ENCODE peak calls at places on chromosomes 7 and 10, in four cellular contexts. One of them, this sample, is unnamed.

GRCh38 chr7:128889121-128889520 is 21.4 kb downstream of the KCP start:
- DNase-seq in neural progenitor cell: no peak
- DNase-seq in GM23338: peak; percentile 29
- DNase-seq in OCI-LY7: no peak
- DNase-seq in this sample: peak; percentile 52

GRCh38 chr10:122042836-122043235 is 53.9 kb downstream of the TACC2 start:
- DNase-seq in neural progenitor cell: no peak
- DNase-seq in GM23338: no peak
- DNase-seq in OCI-LY7: no peak
- DNase-seq in this sample: no peak

GRCh38 chr10:74008212-74008731 is 10.4 kb downstream of the VCL start:
- DNase-seq in neural progenitor cell: no peak
- DNase-seq in GM23338: no peak
- DNase-seq in OCI-LY7: peak; percentile 76
- DNase-seq in this sample: peak; percentile 98

GRCh38 chr7:40506158-40506557 is 371.4 kb downstream of the SUGCT start:
- DNase-seq in neural progenitor cell: no peak
- DNase-seq in GM23338: no peak
- DNase-seq in OCI-LY7: no peak
- DNase-seq in this sample: no peak

GRCh38 chr10:122154733-122155366 is 116.2 kb upstream of the BTBD16 start:
- DNase-seq in neural progenitor cell: peak; percentile 66
- DNase-seq in GM23338: peak; percentile 64
- DNase-seq in OCI-LY7: no peak
- DNase-seq in this sample: no peak

GRCh38 chr10:84423729-84424128 is 95.3 kb downstream of the CCSER2 start:
- DNase-seq in neural progenitor cell: no peak
- DNase-seq in GM23338: no peak
- DNase-seq in OCI-LY7: no peak
- DNase-seq in this sample: no peak

GRCh38 chr10:66176772-66177171 is 749.1 kb upstream of the LRRTM3 start:
- DNase-seq in neural progenitor cell: no peak
- DNase-seq in GM23338: no peak
- DNase-seq in OCI-LY7: no peak
- DNase-seq in this sample: no peak

GRCh38 chr7:35691827-35692307 is 3.1 kb downstream of the HERPUD2 start:
- DNase-seq in neural progenitor cell: no peak
- DNase-seq in GM23338: no peak
- DNase-seq in OCI-LY7: peak; percentile 59
- DNase-seq in this sample: peak; percentile 7

GRCh38 chr7:2522780-2523433 is 3.3 kb downstream of the LFNG start:
- DNase-seq in neural progenitor cell: peak; percentile 88
- DNase-seq in GM23338: peak; percentile 86
- DNase-seq in OCI-LY7: no peak
- DNase-seq in this sample: peak; percentile 37

DNA sequence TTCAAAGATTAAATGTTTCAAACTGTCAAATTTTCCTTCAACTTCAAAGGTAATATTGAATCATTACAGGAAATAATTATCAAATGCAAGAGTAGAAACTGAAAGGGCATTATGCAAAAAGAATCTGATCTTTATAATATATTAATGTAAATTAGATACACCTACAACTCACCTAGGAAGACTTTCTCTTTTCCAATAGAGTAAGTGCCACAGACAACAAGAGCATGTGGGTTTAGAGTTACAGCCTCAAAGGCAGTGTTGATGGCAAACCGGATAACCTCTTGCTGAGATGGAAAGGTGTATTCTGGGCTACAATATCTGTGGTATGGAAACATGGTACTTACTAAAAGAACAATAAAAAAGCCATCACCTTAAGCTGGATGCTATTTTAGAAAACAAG is 11.7 kb downstream of the DCLRE1A start:
- DNase-seq in neural progenitor cell: no peak
- DNase-seq in GM23338: no peak
- DNase-seq in OCI-LY7: no peak
- DNase-seq in this sample: no peak
- H3K4me3 ChIP-seq in neural progenitor cell: no peak overlapping the region
- H3K4me3 ChIP-seq in GM23338: no peak overlapping the region
- H3K4me3 ChIP-seq in OCI-LY7: no peak overlapping the region
- H3K4me3 ChIP-seq in this sample: no peak overlapping the region

DNA sequence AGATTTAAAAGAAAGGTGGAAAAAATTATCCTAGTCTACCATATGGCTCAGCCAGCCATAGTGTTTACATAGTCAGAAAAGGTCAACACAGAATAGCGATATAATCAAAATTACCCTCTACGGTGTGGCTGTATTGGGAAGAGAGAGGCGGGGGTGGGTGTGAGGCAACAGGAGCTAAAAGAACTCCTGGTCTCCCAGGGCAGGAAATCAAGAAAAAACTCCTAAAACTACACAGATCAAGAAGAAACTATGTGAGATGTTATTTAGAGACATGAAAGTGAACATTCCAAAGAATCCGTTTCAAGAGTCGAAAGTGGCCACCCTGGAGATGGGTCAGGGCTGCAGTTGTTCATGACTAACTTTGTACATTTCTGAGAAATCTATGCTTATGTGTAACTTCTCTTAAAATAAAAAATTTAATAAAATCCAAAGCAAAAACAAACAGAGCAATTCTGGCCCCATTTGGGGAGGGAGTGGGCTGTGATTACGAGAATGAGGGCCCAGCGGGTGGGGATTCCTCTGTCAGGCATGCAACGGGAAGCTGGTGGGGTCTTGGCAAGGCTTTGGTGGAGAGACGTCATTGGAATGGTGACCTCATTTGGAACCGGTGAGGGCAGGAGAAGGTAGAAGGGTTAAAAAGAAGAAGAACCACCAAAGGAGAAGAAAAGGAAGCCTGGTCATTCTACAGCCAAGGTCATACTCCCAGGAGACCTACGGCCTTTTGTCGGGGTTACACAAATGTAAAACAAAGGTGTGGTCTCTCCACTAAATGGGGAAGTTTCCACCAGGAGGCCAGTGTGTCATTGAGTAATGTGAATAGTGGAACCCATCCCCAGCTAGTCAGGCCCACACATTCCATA is 71.2 kb upstream of the DUSP5 start:
- DNase-seq in neural progenitor cell: no peak
- DNase-seq in GM23338: no peak
- DNase-seq in OCI-LY7: peak; percentile 49
- DNase-seq in this sample: no peak
- TF ChIP-seq CTCF in neural progenitor cell: no peak
- TF ChIP-seq CTCF in GM23338: no peak
- TF ChIP-seq CTCF in OCI-LY7: no peak
- TF ChIP-seq CTCF in this sample: no peak

GRCh38 chr7:85525661-85526060 is 338.8 kb upstream of the SEMA3D start:
- DNase-seq in neural progenitor cell: no peak
- DNase-seq in GM23338: no peak
- DNase-seq in OCI-LY7: no peak
- DNase-seq in this sample: no peak

GRCh38 chr7:85529831-85530230 is 343.0 kb upstream of the SEMA3D start:
- DNase-seq in neural progenitor cell: no peak
- DNase-seq in GM23338: no peak
- DNase-seq in OCI-LY7: no peak
- DNase-seq in this sample: no peak

GRCh38 chr7:85528581-85528980 is 341.7 kb upstream of the SEMA3D start:
- DNase-seq in neural progenitor cell: no peak
- DNase-seq in GM23338: no peak
- DNase-seq in OCI-LY7: no peak
- DNase-seq in this sample: no peak

DNA sequence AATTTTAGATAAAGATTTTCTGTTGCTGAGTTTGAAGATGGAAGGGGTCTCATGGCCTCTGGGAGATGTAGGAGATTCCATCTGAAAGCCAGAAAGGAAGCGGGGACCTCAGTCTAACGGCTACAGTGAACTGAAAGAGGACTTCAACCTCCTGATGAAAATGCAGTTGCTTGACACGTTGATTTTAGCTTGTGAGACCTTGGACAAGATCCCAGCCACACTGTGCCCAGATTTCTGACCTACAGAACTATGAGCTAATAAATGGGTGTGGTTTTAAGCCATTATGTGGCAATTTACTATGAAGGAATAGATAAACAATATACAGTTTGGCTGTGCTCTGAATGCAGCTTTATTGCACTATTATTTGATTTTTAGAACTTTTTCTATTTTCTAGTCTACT is 342.3 kb upstream of the SEMA3D start:
- DNase-seq in neural progenitor cell: no peak
- DNase-seq in GM23338: peak; percentile 9
- DNase-seq in OCI-LY7: no peak
- DNase-seq in this sample: no peak
- TF ChIP-seq EZH2phosphoT487 in neural progenitor cell: no peak
- TF ChIP-seq EZH2phosphoT487 in GM23338: no peak
- TF ChIP-seq EZH2phosphoT487 in OCI-LY7: no peak
- TF ChIP-seq EZH2phosphoT487 in this sample: no peak

DNA sequence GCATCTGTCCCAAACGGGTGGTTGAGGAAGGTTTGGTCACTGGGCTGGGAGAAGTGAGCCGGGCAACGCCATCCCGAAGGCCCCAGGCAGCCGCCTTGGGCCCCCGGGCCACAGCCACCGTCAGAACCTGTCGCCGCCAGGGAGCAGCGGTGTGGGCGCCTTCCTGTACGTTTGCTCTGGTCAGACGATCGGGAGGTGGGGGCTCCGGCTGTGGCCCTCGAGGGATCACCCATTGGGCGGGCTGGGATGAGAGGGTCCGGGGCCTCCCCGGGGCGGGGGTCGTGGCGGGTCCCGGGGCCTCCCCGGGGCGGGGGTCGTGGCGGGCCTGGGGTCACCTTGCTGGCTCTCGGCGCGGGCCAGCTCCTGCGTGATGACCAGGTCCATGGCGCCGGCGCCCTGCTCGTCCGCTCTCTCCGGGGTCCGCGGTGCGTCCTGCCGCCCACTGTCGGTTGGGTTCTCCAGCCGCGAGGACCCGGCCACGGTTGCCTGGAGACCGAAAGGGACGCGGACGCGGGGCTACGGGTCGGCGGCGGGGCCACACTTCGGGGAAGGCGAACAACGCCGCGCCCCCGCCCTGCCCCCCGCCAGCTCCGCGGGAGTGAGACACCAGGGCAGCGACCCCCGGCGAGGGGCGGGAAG is at the start of gene CFAP46:
- DNase-seq in neural progenitor cell: peak; percentile 86
- DNase-seq in GM23338: peak; percentile 89
- DNase-seq in OCI-LY7: no peak
- DNase-seq in this sample: no peak
- H3K4me3 ChIP-seq in neural progenitor cell: peak within 1 kb of the TSS; percentile 58
- H3K4me3 ChIP-seq in GM23338: peak within 1 kb of the TSS; percentile 62
- H3K4me3 ChIP-seq in OCI-LY7: no peak within 1 kb of the TSS
- H3K4me3 ChIP-seq in this sample: no peak within 1 kb of the TSS

GRCh38 chr10:44628921-44629320 is 244.0 kb upstream of the CXCL12 start:
- DNase-seq in neural progenitor cell: no peak
- DNase-seq in GM23338: peak; percentile 13
- DNase-seq in OCI-LY7: no peak
- DNase-seq in this sample: peak; percentile 84

GRCh38 chr10:44627591-44628354 is 242.9 kb upstream of the CXCL12 start:
- DNase-seq in neural progenitor cell: no peak
- DNase-seq in GM23338: peak; percentile 35
- DNase-seq in OCI-LY7: no peak
- DNase-seq in this sample: peak; percentile 82
- TF ChIP-seq CTCF in neural progenitor cell: no peak
- TF ChIP-seq CTCF in GM23338: peak; percentile 43
- TF ChIP-seq CTCF in OCI-LY7: no peak
- TF ChIP-seq CTCF in this sample: no peak

GRCh38 chr10:124116771-124117510 is 23.5 kb upstream of the CHST15 start:
- DNase-seq in neural progenitor cell: no peak
- DNase-seq in GM23338: no peak
- DNase-seq in OCI-LY7: no peak
- DNase-seq in this sample: no peak
- TF ChIP-seq EZH2phosphoT487 in neural progenitor cell: no peak
- TF ChIP-seq EZH2phosphoT487 in GM23338: no peak
- TF ChIP-seq EZH2phosphoT487 in OCI-LY7: no peak
- TF ChIP-seq EZH2phosphoT487 in this sample: no peak

This sample was measured in PC-3.